ENCODE peak calls at places on chromosomes 1 and 21, in seven cellular contexts. One of them, this sample, is unnamed.

GRCh38 chr1:237927198-237927597 is 36.5 kb upstream of the ZP4 start:
- DNase-seq in effector CD4-positive, alpha-beta T cell: no peak
- DNase-seq in activated CD8-positive, alpha-beta memory T cell treated with anti-CD3 and anti-CD28 coated beads, Interleukin-2, amount 50 U/mL, for 4 hours: no peak
- DNase-seq in NCI-H1930: no peak
- DNase-seq in NB4: no peak
- DNase-seq in amniotic stem cell: no peak
- DNase-seq in T-helper 9 cell: no peak
- DNase-seq in this sample: no peak

GRCh38 chr1:8524637-8525157 is 206.8 kb downstream of the SLC45A1 start:
- DNase-seq in effector CD4-positive, alpha-beta T cell: no peak
- DNase-seq in activated CD8-positive, alpha-beta memory T cell treated with anti-CD3 and anti-CD28 coated beads, Interleukin-2, amount 50 U/mL, for 4 hours: no peak
- DNase-seq in NCI-H1930: no peak
- DNase-seq in NB4: no peak
- DNase-seq in amniotic stem cell: no peak
- DNase-seq in T-helper 9 cell: no peak
- DNase-seq in this sample: no peak

GRCh38 chr1:78649628-78650027 is at the start of gene IFI44:
- DNase-seq in effector CD4-positive, alpha-beta T cell: peak
- DNase-seq in activated CD8-positive, alpha-beta memory T cell treated with anti-CD3 and anti-CD28 coated beads, Interleukin-2, amount 50 U/mL, for 4 hours: peak
- DNase-seq in NCI-H1930: no peak
- DNase-seq in NB4: peak
- DNase-seq in amniotic stem cell: peak
- DNase-seq in T-helper 9 cell: peak
- DNase-seq in this sample: peak

GRCh38 chr21:26933448-26933847 is 33.4 kb downstream of the ADAMTS5 start:
- DNase-seq in effector CD4-positive, alpha-beta T cell: no peak
- DNase-seq in activated CD8-positive, alpha-beta memory T cell treated with anti-CD3 and anti-CD28 coated beads, Interleukin-2, amount 50 U/mL, for 4 hours: no peak
- DNase-seq in NCI-H1930: no peak
- DNase-seq in NB4: no peak
- DNase-seq in amniotic stem cell: no peak
- DNase-seq in T-helper 9 cell: no peak
- DNase-seq in this sample: no peak

GRCh38 chr21:42161957-42162681 is 56.8 kb upstream of the ABCG1 start:
- DNase-seq in effector CD4-positive, alpha-beta T cell: no peak
- DNase-seq in activated CD8-positive, alpha-beta memory T cell treated with anti-CD3 and anti-CD28 coated beads, Interleukin-2, amount 50 U/mL, for 4 hours: no peak
- DNase-seq in NCI-H1930: no peak
- DNase-seq in NB4: peak
- DNase-seq in amniotic stem cell: no peak
- DNase-seq in T-helper 9 cell: no peak
- DNase-seq in this sample: no peak

GRCh38 chr1:88655685-88656299 is 28.3 kb upstream of the PKN2 start:
- DNase-seq in effector CD4-positive, alpha-beta T cell: no peak
- DNase-seq in activated CD8-positive, alpha-beta memory T cell treated with anti-CD3 and anti-CD28 coated beads, Interleukin-2, amount 50 U/mL, for 4 hours: no peak
- DNase-seq in NCI-H1930: no peak
- DNase-seq in NB4: peak
- DNase-seq in amniotic stem cell: peak
- DNase-seq in T-helper 9 cell: no peak
- DNase-seq in this sample: no peak

GRCh38 chr1:66559517-66559916 is 25.6 kb downstream of the SGIP1 start:
- DNase-seq in effector CD4-positive, alpha-beta T cell: no peak
- DNase-seq in activated CD8-positive, alpha-beta memory T cell treated with anti-CD3 and anti-CD28 coated beads, Interleukin-2, amount 50 U/mL, for 4 hours: no peak
- DNase-seq in NCI-H1930: no peak
- DNase-seq in NB4: no peak
- DNase-seq in amniotic stem cell: no peak
- DNase-seq in T-helper 9 cell: no peak
- DNase-seq in this sample: no peak

GRCh38 chr1:204578867-204579664 is 62.9 kb downstream of the MDM4 start:
- DNase-seq in effector CD4-positive, alpha-beta T cell: no peak
- DNase-seq in activated CD8-positive, alpha-beta memory T cell treated with anti-CD3 and anti-CD28 coated beads, Interleukin-2, amount 50 U/mL, for 4 hours: no peak
- DNase-seq in NCI-H1930: no peak
- DNase-seq in NB4: peak
- DNase-seq in amniotic stem cell: no peak
- DNase-seq in T-helper 9 cell: no peak
- DNase-seq in this sample: peak

GRCh38 chr1:187408217-187409004 is 579.7 kb downstream of the PLA2G4A start:
- DNase-seq in effector CD4-positive, alpha-beta T cell: no peak
- DNase-seq in activated CD8-positive, alpha-beta memory T cell treated with anti-CD3 and anti-CD28 coated beads, Interleukin-2, amount 50 U/mL, for 4 hours: no peak
- DNase-seq in NCI-H1930: no peak
- DNase-seq in NB4: no peak
- DNase-seq in amniotic stem cell: no peak
- DNase-seq in T-helper 9 cell: no peak
- DNase-seq in this sample: no peak

GRCh38 chr21:45845790-45846130 is 135.8 kb upstream of the COL6A1 start:
- DNase-seq in effector CD4-positive, alpha-beta T cell: no peak
- DNase-seq in activated CD8-positive, alpha-beta memory T cell treated with anti-CD3 and anti-CD28 coated beads, Interleukin-2, amount 50 U/mL, for 4 hours: no peak
- DNase-seq in NCI-H1930: no peak
- DNase-seq in NB4: no peak
- DNase-seq in amniotic stem cell: no peak
- DNase-seq in T-helper 9 cell: no peak
- DNase-seq in this sample: no peak

GRCh38 chr1:66549017-66549416 is 15.1 kb downstream of the SGIP1 start:
- DNase-seq in effector CD4-positive, alpha-beta T cell: no peak
- DNase-seq in activated CD8-positive, alpha-beta memory T cell treated with anti-CD3 and anti-CD28 coated beads, Interleukin-2, amount 50 U/mL, for 4 hours: no peak
- DNase-seq in NCI-H1930: no peak
- DNase-seq in NB4: no peak
- DNase-seq in amniotic stem cell: no peak
- DNase-seq in T-helper 9 cell: no peak
- DNase-seq in this sample: no peak

GRCh38 chr1:243715285-243715684 is 134.8 kb downstream of the AKT3 start:
- DNase-seq in effector CD4-positive, alpha-beta T cell: no peak
- DNase-seq in activated CD8-positive, alpha-beta memory T cell treated with anti-CD3 and anti-CD28 coated beads, Interleukin-2, amount 50 U/mL, for 4 hours: no peak
- DNase-seq in NCI-H1930: no peak
- DNase-seq in NB4: peak
- DNase-seq in amniotic stem cell: no peak
- DNase-seq in T-helper 9 cell: no peak
- DNase-seq in this sample: no peak

GRCh38 chr1:119435061-119435460 is 20.1 kb downstream of the HSD3B2 start:
- DNase-seq in effector CD4-positive, alpha-beta T cell: no peak
- DNase-seq in activated CD8-positive, alpha-beta memory T cell treated with anti-CD3 and anti-CD28 coated beads, Interleukin-2, amount 50 U/mL, for 4 hours: no peak
- DNase-seq in NCI-H1930: no peak
- DNase-seq in NB4: no peak
- DNase-seq in amniotic stem cell: no peak
- DNase-seq in T-helper 9 cell: no peak
- DNase-seq in this sample: no peak

GRCh38 chr1:220789532-220790147 is 2.9 kb downstream of the MTARC1 start:
- DNase-seq in effector CD4-positive, alpha-beta T cell: no peak
- DNase-seq in activated CD8-positive, alpha-beta memory T cell treated with anti-CD3 and anti-CD28 coated beads, Interleukin-2, amount 50 U/mL, for 4 hours: no peak
- DNase-seq in NCI-H1930: no peak
- DNase-seq in NB4: peak
- DNase-seq in amniotic stem cell: no peak
- DNase-seq in T-helper 9 cell: no peak
- DNase-seq in this sample: no peak

GRCh38 chr21:24671901-24672300 is 935.4 kb downstream of the MRPL39 start:
- DNase-seq in effector CD4-positive, alpha-beta T cell: no peak
- DNase-seq in activated CD8-positive, alpha-beta memory T cell treated with anti-CD3 and anti-CD28 coated beads, Interleukin-2, amount 50 U/mL, for 4 hours: no peak
- DNase-seq in NCI-H1930: no peak
- DNase-seq in NB4: no peak
- DNase-seq in amniotic stem cell: no peak
- DNase-seq in T-helper 9 cell: no peak
- DNase-seq in this sample: no peak

GRCh38 chr1:40844887-40845878 is 17.0 kb downstream of the CITED4 start:
- DNase-seq in effector CD4-positive, alpha-beta T cell: no peak
- DNase-seq in activated CD8-positive, alpha-beta memory T cell treated with anti-CD3 and anti-CD28 coated beads, Interleukin-2, amount 50 U/mL, for 4 hours: no peak
- DNase-seq in NCI-H1930: no peak
- DNase-seq in NB4: no peak
- DNase-seq in amniotic stem cell: no peak
- DNase-seq in T-helper 9 cell: no peak
- DNase-seq in this sample: no peak

GRCh38 chr1:29470087-29470787 is 233.9 kb downstream of the PTPRU start:
- DNase-seq in effector CD4-positive, alpha-beta T cell: no peak
- DNase-seq in activated CD8-positive, alpha-beta memory T cell treated with anti-CD3 and anti-CD28 coated beads, Interleukin-2, amount 50 U/mL, for 4 hours: no peak
- DNase-seq in NCI-H1930: no peak
- DNase-seq in NB4: no peak
- DNase-seq in amniotic stem cell: no peak
- DNase-seq in T-helper 9 cell: no peak
- DNase-seq in this sample: no peak

GRCh38 chr1:241646201-241646600 is 5.9 kb upstream of the WDR64 start:
- DNase-seq in effector CD4-positive, alpha-beta T cell: no peak
- DNase-seq in activated CD8-positive, alpha-beta memory T cell treated with anti-CD3 and anti-CD28 coated beads, Interleukin-2, amount 50 U/mL, for 4 hours: no peak
- DNase-seq in NCI-H1930: no peak
- DNase-seq in NB4: no peak
- DNase-seq in amniotic stem cell: no peak
- DNase-seq in T-helper 9 cell: no peak
- DNase-seq in this sample: no peak

GRCh38 chr1:109239580-109240068 is 9.7 kb upstream of the CELSR2 start:
- DNase-seq in effector CD4-positive, alpha-beta T cell: no peak
- DNase-seq in activated CD8-positive, alpha-beta memory T cell treated with anti-CD3 and anti-CD28 coated beads, Interleukin-2, amount 50 U/mL, for 4 hours: no peak
- DNase-seq in NCI-H1930: peak
- DNase-seq in NB4: peak
- DNase-seq in amniotic stem cell: no peak
- DNase-seq in T-helper 9 cell: no peak
- DNase-seq in this sample: no peak

GRCh38 chr1:50967416-50968020 is 2.5 kb upstream of the CDKN2C start:
- DNase-seq in effector CD4-positive, alpha-beta T cell: no peak
- DNase-seq in activated CD8-positive, alpha-beta memory T cell treated with anti-CD3 and anti-CD28 coated beads, Interleukin-2, amount 50 U/mL, for 4 hours: no peak
- DNase-seq in NCI-H1930: no peak
- DNase-seq in NB4: peak
- DNase-seq in amniotic stem cell: no peak
- DNase-seq in T-helper 9 cell: no peak
- DNase-seq in this sample: no peak

GRCh38 chr1:14320518-14320917 is 278.0 kb upstream of the KAZN start:
- DNase-seq in effector CD4-positive, alpha-beta T cell: no peak
- DNase-seq in activated CD8-positive, alpha-beta memory T cell treated with anti-CD3 and anti-CD28 coated beads, Interleukin-2, amount 50 U/mL, for 4 hours: no peak
- DNase-seq in NCI-H1930: peak
- DNase-seq in NB4: no peak
- DNase-seq in amniotic stem cell: no peak
- DNase-seq in T-helper 9 cell: no peak
- DNase-seq in this sample: no peak

GRCh38 chr1:167360120-167360519 is 139.4 kb downstream of the POU2F1 start:
- DNase-seq in effector CD4-positive, alpha-beta T cell: no peak
- DNase-seq in activated CD8-positive, alpha-beta memory T cell treated with anti-CD3 and anti-CD28 coated beads, Interleukin-2, amount 50 U/mL, for 4 hours: no peak
- DNase-seq in NCI-H1930: no peak
- DNase-seq in NB4: no peak
- DNase-seq in amniotic stem cell: no peak
- DNase-seq in T-helper 9 cell: no peak
- DNase-seq in this sample: no peak

GRCh38 chr1:240582953-240583352 is 29.0 kb downstream of the GREM2 start:
- DNase-seq in effector CD4-positive, alpha-beta T cell: no peak
- DNase-seq in activated CD8-positive, alpha-beta memory T cell treated with anti-CD3 and anti-CD28 coated beads, Interleukin-2, amount 50 U/mL, for 4 hours: no peak
- DNase-seq in NCI-H1930: no peak
- DNase-seq in NB4: no peak
- DNase-seq in amniotic stem cell: no peak
- DNase-seq in T-helper 9 cell: no peak
- DNase-seq in this sample: no peak

GRCh38 chr1:192580351-192580962 is 4.9 kb downstream of the RGS1 start:
- DNase-seq in effector CD4-positive, alpha-beta T cell: peak
- DNase-seq in activated CD8-positive, alpha-beta memory T cell treated with anti-CD3 and anti-CD28 coated beads, Interleukin-2, amount 50 U/mL, for 4 hours: no peak
- DNase-seq in NCI-H1930: no peak
- DNase-seq in NB4: peak
- DNase-seq in amniotic stem cell: no peak
- DNase-seq in T-helper 9 cell: no peak
- DNase-seq in this sample: no peak

GRCh38 chr1:85815906-85816305 is 107.7 kb upstream of the ZNHIT6 start:
- DNase-seq in effector CD4-positive, alpha-beta T cell: no peak
- DNase-seq in activated CD8-positive, alpha-beta memory T cell treated with anti-CD3 and anti-CD28 coated beads, Interleukin-2, amount 50 U/mL, for 4 hours: no peak
- DNase-seq in NCI-H1930: no peak
- DNase-seq in NB4: no peak
- DNase-seq in amniotic stem cell: no peak
- DNase-seq in T-helper 9 cell: no peak
- DNase-seq in this sample: no peak

GRCh38 chr1:114320586-114320985 is 166.9 kb upstream of the SYT6 start:
- DNase-seq in effector CD4-positive, alpha-beta T cell: no peak
- DNase-seq in activated CD8-positive, alpha-beta memory T cell treated with anti-CD3 and anti-CD28 coated beads, Interleukin-2, amount 50 U/mL, for 4 hours: no peak
- DNase-seq in NCI-H1930: no peak
- DNase-seq in NB4: no peak
- DNase-seq in amniotic stem cell: peak
- DNase-seq in T-helper 9 cell: no peak
- DNase-seq in this sample: no peak

GRCh38 chr21:44304846-44305245 is 5.0 kb downstream of the PFKL start:
- DNase-seq in effector CD4-positive, alpha-beta T cell: peak
- DNase-seq in activated CD8-positive, alpha-beta memory T cell treated with anti-CD3 and anti-CD28 coated beads, Interleukin-2, amount 50 U/mL, for 4 hours: peak
- DNase-seq in NCI-H1930: peak
- DNase-seq in NB4: peak
- DNase-seq in amniotic stem cell: peak
- DNase-seq in T-helper 9 cell: peak
- DNase-seq in this sample: no peak

GRCh38 chr1:89912073-89912472 is 82.8 kb upstream of the ZNF326 start:
- DNase-seq in effector CD4-positive, alpha-beta T cell: no peak
- DNase-seq in activated CD8-positive, alpha-beta memory T cell treated with anti-CD3 and anti-CD28 coated beads, Interleukin-2, amount 50 U/mL, for 4 hours: no peak
- DNase-seq in NCI-H1930: no peak
- DNase-seq in NB4: no peak
- DNase-seq in amniotic stem cell: no peak
- DNase-seq in T-helper 9 cell: no peak
- DNase-seq in this sample: no peak

GRCh38 chr1:74470262-74470661 is 42.1 kb downstream of the LRRC53 start:
- DNase-seq in effector CD4-positive, alpha-beta T cell: no peak
- DNase-seq in activated CD8-positive, alpha-beta memory T cell treated with anti-CD3 and anti-CD28 coated beads, Interleukin-2, amount 50 U/mL, for 4 hours: no peak
- DNase-seq in NCI-H1930: no peak
- DNase-seq in NB4: no peak
- DNase-seq in amniotic stem cell: no peak
- DNase-seq in T-helper 9 cell: no peak
- DNase-seq in this sample: no peak

GRCh38 chr1:57254006-57254405 is 169.9 kb downstream of the DAB1 start:
- DNase-seq in effector CD4-positive, alpha-beta T cell: no peak
- DNase-seq in activated CD8-positive, alpha-beta memory T cell treated with anti-CD3 and anti-CD28 coated beads, Interleukin-2, amount 50 U/mL, for 4 hours: no peak
- DNase-seq in NCI-H1930: no peak
- DNase-seq in NB4: no peak
- DNase-seq in amniotic stem cell: no peak
- DNase-seq in T-helper 9 cell: no peak
- DNase-seq in this sample: no peak

GRCh38 chr1:83996621-83997020 is 2.3 kb downstream of the TTLL7 start:
- DNase-seq in effector CD4-positive, alpha-beta T cell: no peak
- DNase-seq in activated CD8-positive, alpha-beta memory T cell treated with anti-CD3 and anti-CD28 coated beads, Interleukin-2, amount 50 U/mL, for 4 hours: no peak
- DNase-seq in NCI-H1930: no peak
- DNase-seq in NB4: no peak
- DNase-seq in amniotic stem cell: no peak
- DNase-seq in T-helper 9 cell: no peak
- DNase-seq in this sample: no peak

GRCh38 chr1:16625497-16626408 is 12.4 kb upstream of the NBPF1 start:
- DNase-seq in effector CD4-positive, alpha-beta T cell: no peak
- DNase-seq in activated CD8-positive, alpha-beta memory T cell treated with anti-CD3 and anti-CD28 coated beads, Interleukin-2, amount 50 U/mL, for 4 hours: no peak
- DNase-seq in NCI-H1930: no peak
- DNase-seq in NB4: no peak
- DNase-seq in amniotic stem cell: no peak
- DNase-seq in T-helper 9 cell: no peak
- DNase-seq in this sample: no peak

GRCh38 chr1:3155056-3155805 is 86.2 kb downstream of the PRDM16 start:
- DNase-seq in effector CD4-positive, alpha-beta T cell: no peak
- DNase-seq in activated CD8-positive, alpha-beta memory T cell treated with anti-CD3 and anti-CD28 coated beads, Interleukin-2, amount 50 U/mL, for 4 hours: no peak
- DNase-seq in NCI-H1930: no peak
- DNase-seq in NB4: no peak
- DNase-seq in amniotic stem cell: no peak
- DNase-seq in T-helper 9 cell: no peak
- DNase-seq in this sample: no peak

GRCh38 chr1:37561794-37562132 is 5.0 kb downstream of the DNALI1 start:
- DNase-seq in effector CD4-positive, alpha-beta T cell: no peak
- DNase-seq in activated CD8-positive, alpha-beta memory T cell treated with anti-CD3 and anti-CD28 coated beads, Interleukin-2, amount 50 U/mL, for 4 hours: peak
- DNase-seq in NCI-H1930: no peak
- DNase-seq in NB4: peak
- DNase-seq in amniotic stem cell: no peak
- DNase-seq in T-helper 9 cell: peak
- DNase-seq in this sample: peak

GRCh38 chr1:110148961-110149360 is 1.3 kb upstream of the SLC6A17 start:
- DNase-seq in effector CD4-positive, alpha-beta T cell: no peak
- DNase-seq in activated CD8-positive, alpha-beta memory T cell treated with anti-CD3 and anti-CD28 coated beads, Interleukin-2, amount 50 U/mL, for 4 hours: no peak
- DNase-seq in NCI-H1930: no peak
- DNase-seq in NB4: peak
- DNase-seq in amniotic stem cell: no peak
- DNase-seq in T-helper 9 cell: no peak
- DNase-seq in this sample: no peak

GRCh38 chr1:57206038-57206437 is 217.8 kb downstream of the DAB1 start:
- DNase-seq in effector CD4-positive, alpha-beta T cell: no peak
- DNase-seq in activated CD8-positive, alpha-beta memory T cell treated with anti-CD3 and anti-CD28 coated beads, Interleukin-2, amount 50 U/mL, for 4 hours: no peak
- DNase-seq in NCI-H1930: no peak
- DNase-seq in NB4: no peak
- DNase-seq in amniotic stem cell: no peak
- DNase-seq in T-helper 9 cell: no peak
- DNase-seq in this sample: no peak